ENCODE peak calls at places on chromosome 11, in nine cellular contexts. V, B, C, U, I, N, E, G and F are unnamed samples.

GRCh38 chr11:45805305-45806071 is 539 bp downstream of the SLC35C1 start:
- DNase-seq in V (peak), B (peak), C (no peak), U (no peak), I (no peak), N (peak), E (peak), G (peak), F (peak)

GRCh38 chr11:125061237-125061636 is 1.9 kb upstream of the SLC37A2 start:
- DNase-seq in V (no peak), B (no peak), C (no peak), U (no peak), I (no peak), N (no peak), E (no peak), G (no peak), F (no peak)

GRCh38 chr11:10824888-10825287 is 16.2 kb upstream of the EIF4G2 start:
- DNase-seq in V (no peak), B (no peak), C (no peak), U (peak), I (no peak), N (no peak), E (no peak), G (no peak), F (no peak)

GRCh38 chr11:95230054-95231034 is 658 bp downstream of the SESN3 start:
- DNase-seq in V (no peak), B (no peak), C (peak), U (peak), I (peak), N (peak), E (peak), G (peak), F (no peak)

GRCh38 chr11:118917488-118918127 is 8.1 kb downstream of the BCL9L start:
- DNase-seq in V (no peak), B (peak), C (peak), U (no peak), I (no peak), N (peak), E (peak), G (peak), F (peak)

GRCh38 chr11:28625532-28625931 is 517.3 kb downstream of the METTL15 start:
- DNase-seq in V (no peak), B (no peak), C (no peak), U (no peak), I (no peak), N (no peak), E (no peak), G (no peak), F (no peak)

GRCh38 chr11:69293819-69294505 is at the start of gene MYEOV:
- DNase-seq in V (no peak), B (peak), C (no peak), U (peak), I (no peak), N (peak), E (no peak), G (peak), F (peak)

GRCh38 chr11:62340269-62340901 is 3.1 kb downstream of the ASRGL1 start:
- DNase-seq in V (peak), B (peak), C (peak), U (peak), I (no peak), N (peak), E (peak), G (peak), F (peak)

GRCh38 chr11:103281301-103281700 is 172.1 kb downstream of the DYNC2H1 start:
- DNase-seq in V (no peak), B (no peak), C (no peak), U (no peak), I (no peak), N (no peak), E (no peak), G (peak), F (peak)

GRCh38 chr11:122207505-122207904 is 91.5 kb upstream of the BLID start:
- DNase-seq in V (no peak), B (no peak), C (no peak), U (no peak), I (no peak), N (no peak), E (no peak), G (peak), F (no peak)

GRCh38 chr11:1254733-1255132 is 31.9 kb downstream of the MUC5B start:
- DNase-seq in V (no peak), B (no peak), C (no peak), U (no peak), I (no peak), N (no peak), E (no peak), G (no peak), F (no peak)

GRCh38 chr11:38460901-38461300 is 1862.9 kb upstream of the RAG2 start:
- DNase-seq in V (no peak), B (peak), C (peak), U (no peak), I (peak), N (no peak), E (peak), G (peak), F (peak)

GRCh38 chr11:12043959-12044772 is 35.7 kb upstream of the DKK3 start:
- DNase-seq in V (peak), B (peak), C (peak), U (peak), I (peak), N (peak), E (peak), G (peak), F (peak)

GRCh38 chr11:36008576-36008975 is 64.7 kb downstream of the LDLRAD3 start:
- DNase-seq in V (no peak), B (no peak), C (no peak), U (no peak), I (no peak), N (no peak), E (peak), G (peak), F (peak)

GRCh38 chr11:74100231-74100630 is 70.6 kb downstream of the C2CD3 start:
- DNase-seq in V (no peak), B (no peak), C (no peak), U (no peak), I (no peak), N (no peak), E (no peak), G (no peak), F (no peak)

GRCh38 chr11:88300888-88301477 is 36.6 kb downstream of the CTSC start:
- DNase-seq in V (no peak), B (no peak), C (no peak), U (no peak), I (no peak), N (no peak), E (no peak), G (no peak), F (no peak)

GRCh38 chr11:64787526-64788320 is 9.4 kb upstream of the SF1 start:
- DNase-seq in V (no peak), B (peak), C (peak), U (peak), I (no peak), N (peak), E (peak), G (peak), F (peak)

GRCh38 chr11:59188954-59189353 is 17.0 kb downstream of the DTX4 start:
- DNase-seq in V (no peak), B (no peak), C (no peak), U (no peak), I (no peak), N (no peak), E (no peak), G (no peak), F (no peak)

GRCh38 chr11:57501951-57502350 is 13.6 kb downstream of the SLC43A1 start:
- DNase-seq in V (no peak), B (peak), C (no peak), U (no peak), I (no peak), N (peak), E (no peak), G (no peak), F (peak)

GRCh38 chr11:130077671-130078468 is 8.2 kb downstream of the APLP2 start:
- DNase-seq in V (no peak), B (no peak), C (no peak), U (no peak), I (no peak), N (no peak), E (no peak), G (no peak), F (no peak)

GRCh38 chr11:21927628-21928027 is 265.3 kb upstream of the ANO5 start:
- DNase-seq in V (no peak), B (no peak), C (no peak), U (no peak), I (no peak), N (no peak), E (no peak), G (no peak), F (no peak)

GRCh38 chr11:1870326-1870696 is 17.4 kb downstream of the LSP1 start:
- DNase-seq in V (no peak), B (no peak), C (no peak), U (no peak), I (no peak), N (peak), E (no peak), G (no peak), F (no peak)

GRCh38 chr11:19672591-19673206 is 39.9 kb upstream of the NAV2 start:
- DNase-seq in V (no peak), B (no peak), C (no peak), U (no peak), I (no peak), N (no peak), E (no peak), G (no peak), F (no peak)

GRCh38 chr11:87456499-87456898 is 418.8 kb downstream of the TMEM135 start:
- DNase-seq in V (no peak), B (no peak), C (no peak), U (no peak), I (no peak), N (no peak), E (no peak), G (no peak), F (no peak)

GRCh38 chr11:73263640-73264039 is 8.5 kb upstream of the P2RY6 start:
- DNase-seq in V (no peak), B (no peak), C (no peak), U (no peak), I (no peak), N (no peak), E (no peak), G (no peak), F (no peak)

GRCh38 chr11:100647861-100648260 is 39.2 kb upstream of the ARHGAP42 start:
- DNase-seq in V (no peak), B (no peak), C (no peak), U (no peak), I (no peak), N (no peak), E (no peak), G (no peak), F (no peak)

GRCh38 chr11:133896028-133896427 is 50.7 kb upstream of the SPATA19 start:
- DNase-seq in V (no peak), B (no peak), C (no peak), U (no peak), I (no peak), N (no peak), E (no peak), G (no peak), F (no peak)

GRCh38 chr11:92830382-92831148 is 138.9 kb upstream of the MTNR1B start:
- DNase-seq in V (no peak), B (no peak), C (no peak), U (no peak), I (peak), N (no peak), E (no peak), G (no peak), F (no peak)

GRCh38 chr11:116172156-116172555 is 600.6 kb downstream of the BUD13 start:
- DNase-seq in V (no peak), B (no peak), C (no peak), U (no peak), I (no peak), N (no peak), E (no peak), G (no peak), F (no peak)

GRCh38 chr11:71165771-71166170 is 86.6 kb downstream of the SHANK2 start:
- DNase-seq in V (no peak), B (no peak), C (no peak), U (no peak), I (no peak), N (no peak), E (no peak), G (no peak), F (no peak)

GRCh38 chr11:62705401-62705800 is 1.8 kb downstream of the BSCL2 start:
- DNase-seq in V (no peak), B (peak), C (peak), U (no peak), I (no peak), N (peak), E (no peak), G (no peak), F (peak)

GRCh38 chr11:44946268-44946667 is 4.4 kb downstream of the TP53I11 start:
- DNase-seq in V (no peak), B (no peak), C (no peak), U (no peak), I (no peak), N (no peak), E (no peak), G (peak), F (no peak)

GRCh38 chr11:118046051-118046963 is 30.6 kb upstream of the TMPRSS4 start:
- DNase-seq in V (no peak), B (no peak), C (no peak), U (no peak), I (peak), N (no peak), E (no peak), G (no peak), F (no peak)

GRCh38 chr11:82796970-82797594 is 63.4 kb upstream of the FAM181B start:
- DNase-seq in V (no peak), B (no peak), C (no peak), U (no peak), I (no peak), N (peak), E (no peak), G (no peak), F (no peak)

GRCh38 chr11:118406599-118407166 is 5.3 kb downstream of the ATP5MG start:
- DNase-seq in V (peak), B (no peak), C (peak), U (no peak), I (no peak), N (no peak), E (no peak), G (peak), F (no peak)

GRCh38 chr11:65126624-65127274 is 4.6 kb downstream of the MRPL49 start:
- DNase-seq in V (no peak), B (no peak), C (no peak), U (no peak), I (no peak), N (no peak), E (no peak), G (no peak), F (no peak)